ENCODE peak calls at places on chromosomes 6 and 20, in five cellular contexts. U is foreskin keratinocyte, D is GM12865, K is endothelial cell, I is tibial artery. E is an unnamed sample.
A peak's percentile ranks its signal among the peaks of the same experiment; 100 is the strongest.

GRCh38 chr6:28537065-28537464 is 11.4 kb downstream of the GPX5 start:
- DNase-seq in D (peak; percentile 3), K (peak; percentile 40), U (peak; percentile 61), I (no peak), E (no peak)

GRCh38 chr6:98828210-98828798 is 6.1 kb upstream of the POU3F2 start:
- DNase-seq in K (no peak), U (no peak), I (no peak), D (no peak), E (no peak)

GRCh38 chr6:108336971-108337370 is 42.1 kb downstream of the AFG1L start:
- DNase-seq in U (peak; percentile 8), I (no peak), D (no peak), K (no peak), E (no peak)

GRCh38 chr20:61667056-61667792 is 398.5 kb downstream of the TAF4 start:
- DNase-seq in U (no peak), D (no peak), K (no peak), I (no peak), E (no peak)

GRCh38 chr20:62367136-62367482 is at the start of gene LAMA5:
- DNase-seq in D (peak; percentile 48), I (no peak), U (no peak), K (peak; percentile 54), E (peak; percentile 89)

GRCh38 chr6:18327621-18328548 is 59.3 kb upstream of the RNF144B start:
- DNase-seq in U (peak; percentile 74), I (peak; percentile 28), D (peak; percentile 37), K (no peak), E (no peak)

GRCh38 chr20:1165941-1166340 is 18.8 kb downstream of the TMEM74B start:
- DNase-seq in I (no peak), K (no peak), D (no peak), U (no peak), E (no peak)

GRCh38 chr6:156994215-156995076 is 217.3 kb downstream of the ARID1B start:
- DNase-seq in D (no peak), U (no peak), K (no peak), I (no peak), E (no peak)

GRCh38 chr6:57038906-57039305 is 7.6 kb upstream of the KIAA1586 start:
- DNase-seq in D (no peak), I (no peak), U (no peak), K (no peak), E (no peak)

GRCh38 chr6:147459772-147460171 is 48.7 kb upstream of the SAMD5 start:
- DNase-seq in K (no peak), I (no peak), D (no peak), U (peak; percentile 34), E (no peak)

GRCh38 chr6:75775219-75775618 is 26.2 kb downstream of the MYO6 start:
- DNase-seq in D (no peak), K (no peak), U (no peak), I (no peak), E (no peak)

GRCh38 chr6:83138118-83138722 is 54.8 kb downstream of the PGM3 start:
- DNase-seq in U (no peak), I (no peak), K (no peak), D (no peak), E (no peak)

GRCh38 chr20:38173237-38174156 is 8.4 kb upstream of the TGM2 start:
- DNase-seq in K (no peak), U (peak; percentile 71), I (peak; percentile 80), D (no peak), E (no peak)

GRCh38 chr6:119881416-119881815 is 531.9 kb upstream of the MAN1A1 start:
- DNase-seq in U (peak; percentile 57), K (no peak), D (no peak), I (no peak), E (no peak)

GRCh38 chr20:56211051-56211450 is 37.5 kb upstream of the MC3R start:
- DNase-seq in D (no peak), I (no peak), U (no peak), K (no peak), E (no peak)

DNA sequence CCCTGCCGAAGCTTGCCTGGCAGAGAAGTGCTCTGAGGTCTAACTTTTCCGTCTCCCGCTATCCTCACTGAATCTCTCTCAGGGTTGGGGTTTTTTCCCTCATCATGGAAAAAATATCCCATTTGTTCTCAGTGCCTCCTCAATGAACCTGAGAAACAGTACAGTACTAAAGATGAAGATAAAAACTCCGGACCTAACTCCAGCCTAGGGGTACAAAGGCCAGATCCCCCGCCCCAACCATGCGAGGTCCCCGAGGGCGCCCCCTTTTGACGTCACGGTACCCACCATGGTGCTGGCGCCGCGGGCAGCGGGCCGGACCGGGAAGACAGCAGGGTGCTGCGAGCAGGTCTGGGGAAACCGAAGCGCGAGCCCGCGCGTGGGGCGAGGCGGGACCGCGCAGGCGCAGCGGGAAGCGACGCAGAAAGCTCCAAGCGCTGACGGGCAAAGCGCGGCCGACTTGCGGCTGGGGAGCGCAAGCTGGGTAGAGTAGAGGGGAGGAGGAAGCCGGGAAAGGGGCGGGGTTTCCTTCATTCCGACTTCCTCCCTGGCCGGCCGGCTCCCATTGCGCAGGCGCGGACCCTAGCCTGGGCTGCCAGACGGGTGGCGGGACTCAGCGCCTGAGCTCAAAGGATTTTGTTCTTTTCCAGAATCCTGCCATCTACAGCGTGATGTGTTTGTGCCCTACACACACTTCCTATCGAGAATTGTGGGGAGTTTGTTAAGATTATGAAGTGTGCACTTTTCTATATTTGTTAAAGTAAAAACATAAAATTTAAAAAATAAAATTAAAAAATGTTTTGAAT is at the start of gene LSM2:
- DNase-seq in K (peak; percentile 96), D (peak; percentile 97), U (peak; percentile 84), I (peak; percentile 97), E (peak; percentile 99)
- TF ChIP-seq CTCF in K (peak; percentile 28), D (peak; percentile 12), U (peak; percentile 38), I (peak; percentile 17), E (peak; percentile 44)

DNA sequence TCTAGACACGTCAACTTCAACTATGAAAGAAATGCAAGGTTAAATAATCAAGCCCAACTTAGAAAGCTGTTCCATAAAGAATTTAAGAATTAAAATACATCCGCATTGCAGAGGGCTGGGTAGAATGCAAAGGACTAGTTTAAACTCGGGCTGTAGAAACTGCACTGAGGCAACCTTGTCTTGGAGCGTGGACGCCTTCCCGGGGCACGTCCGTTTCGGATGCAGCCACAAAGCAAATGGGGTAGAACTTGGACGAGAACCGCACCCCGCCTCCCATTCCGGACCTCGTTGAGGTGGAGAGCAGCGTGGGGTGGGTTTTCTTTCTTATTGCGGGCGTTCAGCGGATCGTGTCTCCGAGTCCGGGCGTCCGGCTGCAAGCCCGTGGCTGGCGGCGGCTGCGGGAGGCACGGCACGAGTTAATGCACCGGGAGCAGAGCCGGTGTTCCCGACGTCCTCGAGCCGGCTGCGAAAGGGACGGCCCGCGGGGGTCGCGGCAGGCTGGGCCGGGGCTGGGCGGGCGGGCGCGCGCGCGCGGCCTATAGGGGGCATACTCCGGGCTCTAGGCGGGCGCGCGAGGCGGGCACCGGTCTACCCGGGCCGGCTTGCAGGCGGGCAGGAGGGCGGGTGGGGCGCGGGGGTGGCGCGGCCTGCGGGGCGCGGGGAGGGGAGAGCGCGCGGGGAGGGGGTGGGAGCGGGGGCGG is 2.0 kb downstream of the JARID2 start:
- DNase-seq in D (peak; percentile 53), K (peak; percentile 62), U (peak; percentile 56), I (peak; percentile 29), E (peak; percentile 54)
- TF ChIP-seq CTCF in D (peak; percentile 48), K (peak; percentile 19), U (peak; percentile 38), I (peak; percentile 22), E (peak; percentile 38)

GRCh38 chr6:32844839-32845372 is 1.1 kb upstream of the PSMB8 start:
- DNase-seq in D (no peak), I (no peak), K (no peak), U (no peak), E (no peak)

GRCh38 chr6:32843321-32843978 is 397 bp downstream of the PSMB8 start:
- DNase-seq in D (peak; percentile 47), U (no peak), K (no peak), I (no peak), E (no peak)

GRCh38 chr6:32845381-32845884 is 1.6 kb upstream of the PSMB8 start:
- DNase-seq in U (no peak), D (peak; percentile 75), K (no peak), I (no peak), E (no peak)

GRCh38 chr6:32842690-32843089 is 1.2 kb downstream of the PSMB8 start:
- DNase-seq in U (no peak), I (no peak), D (no peak), K (no peak), E (no peak)

DNA sequence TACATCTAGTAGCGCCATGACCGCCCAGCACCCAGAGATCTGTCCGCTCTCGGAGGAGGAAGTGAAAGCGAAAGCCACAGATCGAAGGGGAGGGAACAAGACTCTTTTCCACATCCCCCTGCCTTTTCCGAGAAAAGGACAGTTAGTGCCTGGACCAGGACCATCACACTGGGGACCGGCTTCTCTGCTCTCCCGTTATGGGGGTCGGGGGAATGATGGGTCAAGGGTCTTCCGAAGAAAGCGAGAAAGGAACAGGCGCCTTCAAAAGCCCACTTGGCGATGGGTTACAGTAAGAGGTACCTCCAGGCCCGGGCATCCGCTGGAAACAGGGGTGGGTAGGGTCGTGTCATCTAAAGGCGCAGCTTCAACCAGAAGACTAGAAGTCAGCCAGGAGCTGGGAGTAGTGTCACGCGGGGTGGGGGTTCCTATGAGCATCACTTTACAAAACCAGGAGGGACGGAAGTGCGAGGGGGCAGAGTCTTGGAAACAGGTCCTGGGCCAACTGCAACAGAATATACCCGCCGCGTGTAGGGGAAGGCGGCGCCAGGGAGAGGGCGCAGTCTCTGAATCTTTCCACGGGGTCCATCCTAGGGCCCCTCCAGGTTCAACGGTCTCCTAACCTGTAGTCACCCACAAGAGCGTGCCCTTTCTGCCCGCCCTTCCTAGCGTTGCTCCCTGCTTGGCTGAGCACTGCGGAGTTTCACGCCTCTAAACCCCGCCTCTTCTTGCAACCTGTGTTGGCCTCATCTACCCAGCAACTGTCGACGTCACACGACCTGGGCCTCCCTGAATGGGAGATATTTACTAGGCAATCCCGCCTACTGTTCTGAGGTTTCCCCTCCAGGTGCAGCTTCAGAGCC is at the start of gene PSMB8:
- DNase-seq in K (peak; percentile 78), D (peak; percentile 98), I (peak; percentile 98), U (peak; percentile 95), E (peak; percentile 92)
- TF ChIP-seq CTCF in K (no peak), D (no peak), I (peak; percentile 12), U (peak; percentile 24), E (no peak)

GRCh38 chr6:110392727-110393126 is 22.6 kb downstream of the DDO start:
- DNase-seq in D (no peak), K (no peak), U (no peak), I (no peak), E (no peak)
- TF ChIP-seq CTCF in D (no peak), K (no peak), U (no peak), I (no peak), E (no peak)

DNA sequence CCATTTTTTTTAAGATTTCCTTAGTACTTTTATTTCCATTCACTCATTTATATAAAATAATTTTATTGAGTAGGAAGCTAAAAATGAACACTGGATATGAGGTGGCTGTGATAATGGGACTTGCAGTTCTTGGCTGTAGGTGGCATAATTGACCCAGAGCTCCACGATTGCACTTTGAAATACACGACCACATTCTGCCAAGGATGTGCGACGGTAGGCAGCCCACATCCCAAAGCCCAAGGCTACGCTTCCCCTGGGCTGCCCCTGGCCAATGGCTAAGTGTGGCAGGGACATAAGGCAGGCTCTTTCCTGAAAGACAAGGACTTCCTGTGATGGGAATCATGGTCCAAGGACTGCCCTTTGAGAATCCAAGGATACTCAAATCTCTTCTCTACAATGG is 43.7 kb upstream of the ADTRP start:
- DNase-seq in K (no peak), U (no peak), D (peak; percentile 45), I (no peak), E (no peak)
- TF ChIP-seq CTCF in K (no peak), U (no peak), D (peak; percentile 4), I (no peak), E (peak; percentile 13)

E was measured in GM13977.